ENCODE peak calls at places on chromosomes 1 and 21, in four cellular contexts. F, O, H and Q are unnamed samples.

GRCh38 chr1:1889847-1890505 is 911 bp downstream of the GNB1 start:
- DNase-seq in F (peak; percentile 76), O (no peak), H (peak; percentile 71), Q (peak; percentile 48)

GRCh38 chr1:202852163-202852904 is 36.6 kb downstream of the RABIF start:
- DNase-seq in F (no peak), O (peak; percentile 43), H (no peak), Q (peak; percentile 77)

GRCh38 chr1:92944901-92945747 is 16.1 kb downstream of the DIPK1A start:
- DNase-seq in F (no peak), O (no peak), H (no peak), Q (no peak)

GRCh38 chr21:17911628-17912027 is 92.5 kb upstream of the C21orf91 start:
- DNase-seq in F (no peak), O (peak; percentile 54), H (no peak), Q (no peak)

GRCh38 chr1:59595774-59596173 is 219.0 kb upstream of the HOOK1 start:
- DNase-seq in F (no peak), O (peak; percentile 61), H (no peak), Q (no peak)

GRCh38 chr1:59223943-59224639 is 72.8 kb upstream of the FGGY start:
- DNase-seq in F (no peak), O (peak; percentile 48), H (no peak), Q (no peak)

GRCh38 chr1:48602349-48602748 is 130.3 kb upstream of the SPATA6 start:
- DNase-seq in F (no peak), O (no peak), H (no peak), Q (no peak)

GRCh38 chr1:174040387-174040786 is 18.2 kb upstream of the RC3H1 start:
- DNase-seq in F (no peak), O (peak; percentile 73), H (no peak), Q (no peak)

GRCh38 chr1:207910678-207911354 is at the start of gene CD34:
- DNase-seq in F (peak; percentile 85), O (peak; percentile 31), H (no peak), Q (peak; percentile 65)

GRCh38 chr1:10736623-10737267 is 59.7 kb downstream of the CASZ1 start:
- DNase-seq in F (no peak), O (no peak), H (no peak), Q (no peak)

GRCh38 chr1:25650219-25650576 is 33.6 kb downstream of the MAN1C1 start:
- DNase-seq in F (no peak), O (no peak), H (no peak), Q (no peak)

GRCh38 chr1:95407864-95408291 is 173.9 kb downstream of the RWDD3 start:
- DNase-seq in F (no peak), O (no peak), H (no peak), Q (no peak)

GRCh38 chr1:25900209-25900608 is 6.0 kb downstream of the STMN1 start:
- DNase-seq in F (no peak), O (no peak), H (no peak), Q (peak; percentile 67)

GRCh38 chr1:92792340-92792782 is 7.5 kb upstream of the EVI5 start:
- DNase-seq in F (no peak), O (no peak), H (no peak), Q (no peak)

GRCh38 chr1:31596737-31597097 is 20.4 kb downstream of the TINAGL1 start:
- DNase-seq in F (no peak), O (no peak), H (peak; percentile 34), Q (no peak)

GRCh38 chr1:87219141-87219540 is 109.5 kb upstream of the LMO4 start:
- DNase-seq in F (no peak), O (no peak), H (no peak), Q (no peak)

GRCh38 chr1:63319069-63320023 is 3.0 kb upstream of the FOXD3 start:
- DNase-seq in F (no peak), O (no peak), H (no peak), Q (no peak)

GRCh38 chr21:18334066-18334465 is 69.5 kb downstream of the TMPRSS15 start:
- DNase-seq in F (no peak), O (no peak), H (no peak), Q (no peak)

GRCh38 chr1:204592246-204592948 is 76.2 kb downstream of the MDM4 start:
- DNase-seq in F (no peak), O (no peak), H (no peak), Q (no peak)

GRCh38 chr1:29651684-29652665 is 415.7 kb downstream of the PTPRU start:
- DNase-seq in F (no peak), O (no peak), H (no peak), Q (no peak)

GRCh38 chr1:43423672-43424550 is 29.8 kb downstream of the HYI start:
- DNase-seq in F (no peak), O (no peak), H (no peak), Q (no peak)

GRCh38 chr1:164790081-164790480 is 231.1 kb downstream of the PBX1 start:
- DNase-seq in F (no peak), O (no peak), H (no peak), Q (no peak)

GRCh38 chr1:207711285-207711684 is 40.6 kb upstream of the CD46 start:
- DNase-seq in F (no peak), O (no peak), H (no peak), Q (no peak)

GRCh38 chr1:176701151-176701866 is 238.3 kb downstream of the PAPPA2 start:
- DNase-seq in F (no peak), O (no peak), H (no peak), Q (no peak)

GRCh38 chr1:93878501-93878888 is 511 bp downstream of the DNTTIP2 start:
- DNase-seq in F (peak; percentile 20), O (peak; percentile 18), H (peak; percentile 48), Q (peak; percentile 33)

GRCh38 chr21:42223826-42224575 is 5.1 kb downstream of the ABCG1 start:
- DNase-seq in F (no peak), O (no peak), H (no peak), Q (no peak)

GRCh38 chr1:156379420-156380165 is 10.6 kb downstream of the RHBG start:
- DNase-seq in F (no peak), O (peak; percentile 12), H (no peak), Q (no peak)

GRCh38 chr1:1428174-1428573 is 7.1 kb upstream of the ANKRD65 start:
- DNase-seq in F (no peak), O (no peak), H (no peak), Q (no peak)

GRCh38 chr1:101247404-101248287 is 10.8 kb downstream of the S1PR1 start:
- DNase-seq in F (no peak), O (no peak), H (peak; percentile 78), Q (no peak)

GRCh38 chr1:213985181-213986019 is 2.4 kb upstream of the PROX1 start:
- DNase-seq in F (no peak), O (no peak), H (no peak), Q (no peak)

GRCh38 chr1:213989071-213989739 is 1.4 kb downstream of the PROX1 start:
- DNase-seq in F (no peak), O (no peak), H (no peak), Q (no peak)

GRCh38 chr1:81832573-81832972 is 31.8 kb downstream of the ADGRL2 start:
- DNase-seq in F (no peak), O (peak; percentile 91), H (no peak), Q (no peak)

GRCh38 chr21:41956926-41957729 is 3.3 kb upstream of the C2CD2 start:
- DNase-seq in F (no peak), O (peak; percentile 64), H (no peak), Q (no peak)

GRCh38 chr1:201473296-201473695 is 4.3 kb upstream of the PHLDA3 start:
- DNase-seq in F (no peak), O (no peak), H (no peak), Q (no peak)

GRCh38 chr1:201475915-201476669 is 7.1 kb upstream of the PHLDA3 start:
- DNase-seq in F (no peak), O (no peak), H (no peak), Q (no peak)

GRCh38 chr1:201471772-201472171 is 2.8 kb upstream of the PHLDA3 start:
- DNase-seq in F (no peak), O (peak; percentile 92), H (no peak), Q (peak; percentile 33)

GRCh38 chr1:201476670-201477344 is 7.8 kb upstream of the PHLDA3 start:
- DNase-seq in F (no peak), O (no peak), H (no peak), Q (no peak)

DNA sequence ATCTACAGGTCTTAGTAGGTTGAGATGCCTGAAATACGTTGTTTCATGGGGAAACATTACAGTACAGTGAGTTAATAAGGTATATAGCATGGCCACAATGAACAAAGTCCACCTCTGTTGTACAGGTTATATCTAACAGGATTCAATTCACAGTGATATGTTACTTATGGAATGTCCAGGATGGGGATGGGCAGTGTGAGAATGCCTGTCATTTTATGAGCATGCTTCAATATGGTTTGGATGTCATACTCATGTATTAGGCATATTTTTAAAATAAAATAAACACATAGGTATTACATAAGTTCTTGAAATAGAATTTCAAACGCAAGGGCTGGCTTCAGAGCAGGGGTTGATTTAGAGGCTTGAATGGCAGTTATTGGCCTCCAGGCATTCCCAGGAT is 6.1 kb upstream of the PHLDA3 start:
- DNase-seq in F (no peak), O (no peak), H (no peak), Q (no peak)
- TF ChIP-seq CTCF in F (no peak), O (no peak), H (no peak), Q (no peak)

GRCh38 chr1:35350872-35351271 is 82.4 kb downstream of the ZMYM4 start:
- DNase-seq in F (no peak), O (no peak), H (no peak), Q (no peak)

GRCh38 chr1:35340519-35340918 is 72.0 kb downstream of the ZMYM4 start:
- DNase-seq in F (no peak), O (no peak), H (no peak), Q (no peak)

DNA sequence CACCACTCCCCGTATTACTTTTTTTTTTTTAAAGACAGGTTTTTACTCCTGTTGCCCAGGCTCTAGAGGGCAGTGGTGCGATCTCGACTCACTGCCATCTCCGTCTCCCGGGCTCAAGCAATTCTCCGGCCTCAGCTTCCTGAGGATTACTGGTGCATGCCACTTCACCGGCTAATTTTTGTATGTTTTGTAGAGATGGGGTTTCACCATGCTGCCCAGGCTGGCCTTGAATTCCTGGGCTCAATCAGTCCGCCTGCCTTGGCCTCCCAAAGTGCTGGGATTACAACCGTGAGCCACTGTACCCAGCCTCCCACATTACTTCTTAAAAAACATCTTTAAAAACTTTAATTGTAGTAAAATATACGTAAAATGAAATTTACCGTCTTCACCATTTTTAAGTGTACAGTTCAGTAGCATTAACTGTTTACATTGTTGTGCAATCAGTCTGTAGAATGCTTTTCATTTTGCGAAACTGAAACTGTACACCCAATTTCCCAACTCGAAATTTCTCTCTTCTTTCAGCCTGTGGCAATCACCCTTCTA is 77.0 kb downstream of the ZMYM4 start:
- DNase-seq in F (no peak), O (no peak), H (no peak), Q (no peak)
- TF ChIP-seq CTCF in F (no peak), O (no peak), H (no peak), Q (no peak)

GRCh38 chr1:66088787-66089186 is 296.1 kb downstream of the PDE4B start:
- DNase-seq in F (no peak), O (no peak), H (no peak), Q (no peak)

GRCh38 chr1:66085600-66085999 is 292.9 kb downstream of the PDE4B start:
- DNase-seq in F (no peak), O (no peak), H (no peak), Q (no peak)

GRCh38 chr1:66084442-66084841 is 291.7 kb downstream of the PDE4B start:
- DNase-seq in F (no peak), O (no peak), H (no peak), Q (no peak)
- TF ChIP-seq CTCF in F (no peak), O (no peak), H (no peak), Q (no peak)

GRCh38 chr1:54553781-54554313 is 5.8 kb downstream of the ACOT11 start:
- DNase-seq in F (no peak), O (no peak), H (no peak), Q (no peak)
- TF ChIP-seq CTCF in F (no peak), O (no peak), H (no peak), Q (no peak)